ENCODE peak calls at places on chromosomes 11 and 22, in seven cellular contexts. Y, W, O, Q, X, A and E are unnamed samples.

GRCh38 chr11:35082322-35083180 is 56.4 kb upstream of the CD44 start:
- DNase-seq in Y (peak), W (peak), O (peak), Q (peak), X (peak), A (no peak), E (peak)

GRCh38 chr11:122004446-122004845 is 111.6 kb downstream of the BLID start:
- DNase-seq in Y (no peak), W (no peak), O (no peak), Q (no peak), X (no peak), A (no peak), E (no peak)

GRCh38 chr11:17371614-17372013 is 16.8 kb downstream of the KCNJ11 start:
- DNase-seq in Y (peak), W (no peak), O (no peak), Q (peak), X (peak), A (no peak), E (no peak)

GRCh38 chr11:35853871-35854270 is 90.0 kb upstream of the LDLRAD3 start:
- DNase-seq in Y (no peak), W (no peak), O (no peak), Q (no peak), X (no peak), A (no peak), E (no peak)

GRCh38 chr11:73321342-73322110 is 13.4 kb downstream of the ARHGEF17 start:
- DNase-seq in Y (peak), W (no peak), O (no peak), Q (peak), X (peak), A (peak), E (peak)

GRCh38 chr11:22928207-22928917 is 68.1 kb upstream of the CCDC179 start:
- DNase-seq in Y (no peak), W (peak), O (no peak), Q (no peak), X (no peak), A (no peak), E (no peak)

GRCh38 chr11:9601041-9601875 is 27.8 kb downstream of the WEE1 start:
- DNase-seq in Y (peak), W (peak), O (no peak), Q (peak), X (peak), A (peak), E (no peak)

GRCh38 chr11:17595526-17596309 is 48.7 kb downstream of the OTOG start:
- DNase-seq in Y (no peak), W (no peak), O (no peak), Q (no peak), X (no peak), A (no peak), E (no peak)

GRCh38 chr22:40107244-40107643 is 70.5 kb upstream of the TNRC6B start:
- DNase-seq in Y (peak), W (no peak), O (no peak), Q (peak), X (no peak), A (no peak), E (no peak)

GRCh38 chr11:13269775-13270174 is 7.8 kb upstream of the BMAL1 start:
- DNase-seq in Y (peak), W (no peak), O (no peak), Q (peak), X (peak), A (no peak), E (no peak)